ENCODE peak calls at places on chromosomes 1 and 21, in eight cellular contexts. E, T, F, J, H, Q, C and I are unnamed samples. For H3K4me1, the result is how much of the 10 kb centered on the place peaks cover.

GRCh38 chr1:52026278-52026677 is 7.3 kb downstream of the KTI12 start:
- DNase-seq in E (no peak), T (no peak), F (no peak), J (no peak), H (no peak), Q (no peak), C (no peak), I (no peak)

GRCh38 chr1:34761176-34761761 is 1.7 kb downstream of the GJB4 start:
- DNase-seq in E (no peak), T (no peak), F (no peak), J (no peak), H (no peak), Q (no peak), C (no peak), I (no peak)

GRCh38 chr1:159938221-159938852 is 7.1 kb downstream of the IGSF9 start:
- DNase-seq in E (no peak), T (no peak), F (no peak), J (peak), H (no peak), Q (no peak), C (no peak), I (no peak)

GRCh38 chr1:199403421-199404116 is 623.9 kb upstream of the NR5A2 start:
- DNase-seq in E (no peak), T (no peak), F (peak), J (no peak), H (peak), Q (no peak), C (peak), I (no peak)

GRCh38 chr1:42379794-42380616 is 587 bp upstream of the RIMKLA start:
- DNase-seq in E (no peak), T (no peak), F (peak), J (peak), H (peak), Q (peak), C (peak), I (peak)

GRCh38 chr1:15765495-15766194 is 7.0 kb downstream of the FBLIM1 start:
- DNase-seq in E (no peak), T (no peak), F (peak), J (peak), H (peak), Q (peak), C (peak), I (peak)

GRCh38 chr1:52669696-52670095 is 28.5 kb downstream of the COA7 start:
- DNase-seq in E (no peak), T (no peak), F (peak), J (no peak), H (peak), Q (no peak), C (peak), I (no peak)

GRCh38 chr21:44939532-44940115 is at the start of gene SLX9:
- DNase-seq in E (peak), T (peak), F (peak), J (peak), H (peak), Q (peak), C (peak), I (peak)

GRCh38 chr21:37862536-37862935 is 53.7 kb downstream of the KCNJ6 start:
- DNase-seq in E (no peak), T (no peak), F (no peak), J (peak), H (peak), Q (no peak), C (peak), I (no peak)

GRCh38 chr21:29649370-29649963 is 290.3 kb downstream of the GRIK1 start:
- DNase-seq in E (no peak), T (no peak), F (no peak), J (no peak), H (no peak), Q (peak), C (no peak), I (no peak)

GRCh38 chr1:221078260-221078965 is 199.2 kb downstream of the HLX start:
- DNase-seq in E (no peak), T (no peak), F (peak), J (no peak), H (no peak), Q (no peak), C (peak), I (no peak)

GRCh38 chr1:67684526-67685066 is 405 bp upstream of the GADD45A start:
- DNase-seq in E (no peak), T (no peak), F (no peak), J (no peak), H (no peak), Q (no peak), C (no peak), I (no peak)

GRCh38 chr21:34135330-34135729 is 62.0 kb downstream of the MRPS6 start:
- DNase-seq in E (no peak), T (no peak), F (no peak), J (no peak), H (no peak), Q (no peak), C (no peak), I (no peak)

GRCh38 chr1:56688522-56689026 is 43.5 kb downstream of the PRKAA2 start:
- DNase-seq in E (peak), T (peak), F (peak), J (peak), H (peak), Q (no peak), C (peak), I (no peak)

GRCh38 chr1:47838562-47839459 is 158.4 kb downstream of the TRABD2B start:
- DNase-seq in E (no peak), T (no peak), F (no peak), J (no peak), H (no peak), Q (no peak), C (no peak), I (no peak)

GRCh38 chr21:31161157-31161556 is 122.9 kb upstream of the KRTAP19-8 start:
- DNase-seq in E (no peak), T (no peak), F (peak), J (no peak), H (peak), Q (no peak), C (peak), I (no peak)

GRCh38 chr1:44049839-44050238 is 18.6 kb upstream of the SLC6A9 start:
- DNase-seq in E (peak), T (no peak), F (peak), J (no peak), H (peak), Q (no peak), C (peak), I (no peak)

GRCh38 chr1:20936621-20937020 is 149.5 kb upstream of the HP1BP3 start:
- DNase-seq in E (no peak), T (no peak), F (no peak), J (no peak), H (no peak), Q (no peak), C (no peak), I (no peak)

GRCh38 chr1:11456970-11457369 is 22.0 kb upstream of the DISP3 start:
- DNase-seq in E (no peak), T (no peak), F (no peak), J (no peak), H (no peak), Q (no peak), C (no peak), I (no peak)

GRCh38 chr1:33319186-33319948 is 1.5 kb downstream of the A3GALT2 start:
- DNase-seq in E (no peak), T (no peak), F (no peak), J (no peak), H (no peak), Q (no peak), C (no peak), I (no peak)

GRCh38 chr1:167198518-167199133 is 22.1 kb upstream of the POU2F1 start:
- DNase-seq in E (no peak), T (no peak), F (no peak), J (no peak), H (no peak), Q (no peak), C (no peak), I (no peak)

GRCh38 chr1:150609726-150610125 is 19.7 kb downstream of the ENSA start:
- DNase-seq in E (no peak), T (no peak), F (peak), J (no peak), H (peak), Q (no peak), C (peak), I (no peak)

GRCh38 chr1:3611170-3612019 is at the start of gene MEGF6:
- DNase-seq in E (peak), T (peak), F (no peak), J (peak), H (peak), Q (peak), C (peak), I (no peak)

GRCh38 chr1:176768532-176768931 is 305.6 kb downstream of the PAPPA2 start:
- DNase-seq in E (no peak), T (no peak), F (no peak), J (no peak), H (no peak), Q (no peak), C (no peak), I (no peak)

GRCh38 chr1:182069028-182069466 is 7.5 kb upstream of the ZNF648 start:
- DNase-seq in E (peak), T (peak), F (no peak), J (peak), H (no peak), Q (peak), C (peak), I (peak)

GRCh38 chr1:211559222-211560010 is 19.5 kb downstream of the SLC30A1 start:
- DNase-seq in E (no peak), T (no peak), F (no peak), J (peak), H (no peak), Q (no peak), C (no peak), I (no peak)

GRCh38 chr1:1601564-1602320 is 1.8 kb upstream of the FNDC10 start:
- DNase-seq in E (no peak), T (no peak), F (no peak), J (no peak), H (no peak), Q (no peak), C (no peak), I (no peak)
- H3K4me3 ChIP-seq in E (no peak), T (no peak), F (no peak), J (no peak), H (no peak), Q (no peak), C (no peak), I (peak)

GRCh38 chr1:241306125-241306790 is 50.7 kb downstream of the RGS7 start:
- DNase-seq in E (no peak), T (no peak), F (no peak), J (no peak), H (no peak), Q (no peak), C (no peak), I (no peak)
- H3K4me1 ChIP-seq in E (under half), T (under half), F (under half), J (under half), H (under half), Q (under half), C (under half), I (under half)

GRCh38 chr1:9426291-9426711 is 113.0 kb upstream of the SLC25A33 start:
- DNase-seq in E (no peak), T (no peak), F (no peak), J (no peak), H (peak), Q (no peak), C (no peak), I (peak)
- TF ChIP-seq EZH2 in E (no peak), T (no peak), F (no peak), J (no peak), H (no peak), Q (no peak), C (no peak), I (no peak)

DNA sequence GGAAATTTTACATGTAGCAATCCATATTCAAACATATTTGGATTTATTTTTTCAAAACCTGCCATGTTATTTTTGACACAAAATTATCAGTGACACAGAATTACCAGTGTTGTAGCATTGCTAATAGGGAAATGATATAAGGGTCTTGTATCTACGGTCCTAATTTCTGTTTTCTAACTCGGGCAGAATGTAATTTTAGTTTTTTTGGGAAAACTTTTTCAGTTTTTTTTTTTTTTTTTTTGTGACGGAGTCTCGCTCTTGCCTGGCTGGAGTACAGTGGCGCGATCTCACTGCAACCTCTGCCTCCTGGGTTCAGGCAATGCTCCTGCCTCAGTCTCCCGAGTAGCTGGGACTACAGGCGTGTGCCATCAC is 2.6 kb downstream of the UQCRH start:
- DNase-seq in E (no peak), T (no peak), F (no peak), J (no peak), H (no peak), Q (no peak), C (no peak), I (no peak)
- H3K4me3 ChIP-seq in E (no peak), T (no peak), F (no peak), J (no peak), H (no peak), Q (peak), C (no peak), I (peak)

GRCh38 chr1:23554481-23555224 is 4.6 kb downstream of the ID3 start:
- DNase-seq in E (peak), T (peak), F (peak), J (peak), H (peak), Q (peak), C (peak), I (peak)

GRCh38 chr1:23553206-23553895 is 6.0 kb downstream of the ID3 start:
- DNase-seq in E (no peak), T (no peak), F (no peak), J (no peak), H (no peak), Q (no peak), C (peak), I (no peak)

GRCh38 chr1:23548704-23549143 is 10.6 kb downstream of the ID3 start:
- DNase-seq in E (no peak), T (no peak), F (no peak), J (no peak), H (peak), Q (peak), C (peak), I (no peak)

GRCh38 chr1:23553896-23554480 is 5.3 kb downstream of the ID3 start:
- DNase-seq in E (no peak), T (no peak), F (no peak), J (no peak), H (no peak), Q (no peak), C (no peak), I (no peak)

DNA sequence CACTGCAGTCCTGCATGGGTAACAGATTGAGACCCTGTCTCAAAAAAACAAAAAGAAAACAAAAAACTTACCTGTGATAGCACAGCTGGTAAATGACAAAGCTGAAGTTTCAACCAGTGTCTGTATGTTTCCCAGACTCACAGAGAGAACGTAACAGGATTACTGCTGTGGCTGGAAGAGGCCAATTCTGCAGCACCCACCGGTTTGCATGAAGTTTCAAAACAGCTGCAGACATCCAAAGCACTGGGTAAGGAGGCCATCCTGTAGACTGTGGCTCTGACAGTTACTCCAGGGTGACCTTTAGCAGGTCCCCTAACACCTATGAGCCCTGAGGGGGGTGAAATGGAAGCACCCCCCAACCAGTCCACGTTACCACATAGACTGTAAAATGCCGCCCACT is 7.5 kb downstream of the ID3 start:
- DNase-seq in E (no peak), T (no peak), F (no peak), J (no peak), H (no peak), Q (no peak), C (no peak), I (no peak)
- H3K4me1 ChIP-seq in E (under half), T (half or more), F (under half), J (under half), H (under half), Q (under half), C (under half), I (under half)

DNA sequence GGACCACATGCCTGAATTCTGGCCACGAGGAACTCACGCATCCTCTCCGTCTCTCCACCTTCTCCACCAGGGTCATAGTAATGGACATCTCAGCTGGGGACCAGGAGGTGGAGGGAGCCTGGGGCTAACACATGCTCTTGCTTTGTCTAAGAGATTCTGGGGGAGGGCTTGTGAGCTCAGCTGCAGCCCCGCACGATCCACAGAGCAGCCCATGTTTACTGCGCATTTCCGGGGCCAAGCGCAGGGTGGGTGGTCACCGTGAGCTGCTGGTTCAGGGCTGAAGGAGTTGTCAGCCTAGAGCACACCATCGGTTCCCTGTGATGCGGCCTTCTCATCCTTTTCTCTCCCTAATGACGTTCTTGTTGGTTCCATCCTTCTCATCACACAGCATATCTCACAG is 7.5 kb upstream of the TFF2 start:
- DNase-seq in E (no peak), T (no peak), F (no peak), J (no peak), H (no peak), Q (no peak), C (no peak), I (no peak)
- TF ChIP-seq EZH2 in E (no peak), T (no peak), F (no peak), J (no peak), H (no peak), Q (no peak), C (no peak), I (no peak)

GRCh38 chr1:61238371-61238689 is 156.0 kb downstream of the NFIA start:
- DNase-seq in E (no peak), T (no peak), F (no peak), J (no peak), H (no peak), Q (peak), C (no peak), I (no peak)
- H3K4me3 ChIP-seq in E (no peak), T (no peak), F (no peak), J (no peak), H (no peak), Q (no peak), C (no peak), I (no peak)

DNA sequence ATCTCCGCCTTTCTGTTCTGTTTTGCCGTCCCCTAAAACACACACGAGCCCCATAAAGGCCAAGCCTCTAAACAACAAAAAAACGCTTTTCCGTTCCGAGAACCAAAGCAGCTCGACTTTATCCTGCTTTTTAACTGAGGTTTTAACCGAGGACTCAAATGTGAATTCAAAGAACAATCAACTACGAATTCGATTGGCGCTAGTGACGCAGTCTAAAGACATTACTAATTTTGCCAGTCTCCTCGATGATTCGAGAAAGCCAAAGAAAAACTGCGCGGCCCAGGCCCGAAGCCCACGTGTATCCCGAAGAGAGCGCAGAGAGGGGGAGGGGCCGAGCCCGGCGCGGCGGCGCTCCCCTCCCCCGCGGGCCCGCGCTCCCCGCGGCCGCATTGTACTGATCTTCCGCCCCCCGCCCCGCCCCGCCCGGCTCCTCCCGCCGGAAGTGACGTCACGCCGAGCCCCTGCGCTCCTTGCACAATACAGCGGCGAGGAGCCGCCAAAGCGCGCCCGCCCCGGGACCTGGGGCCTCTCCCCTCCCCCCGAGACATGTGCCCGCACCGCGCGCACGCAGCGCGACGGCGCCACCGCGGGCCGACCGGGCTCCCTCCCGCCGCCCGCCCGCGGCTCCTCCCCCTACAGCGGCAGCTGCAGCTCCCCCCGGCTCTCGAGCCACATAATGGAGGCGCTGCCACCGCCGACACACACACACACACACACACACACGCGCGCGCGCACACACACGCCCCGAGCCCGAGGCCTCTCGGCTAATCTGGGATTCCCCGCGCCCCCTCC is 1.4 kb downstream of the HNRNPU start:
- DNase-seq in E (peak), T (peak), F (peak), J (peak), H (peak), Q (peak), C (peak), I (peak)
- H3K4me1 ChIP-seq in E (under half), T (under half), F (under half), J (under half), H (under half), Q (under half), C (under half), I (under half)

GRCh38 chr1:118979754-118980270 is 8.3 kb downstream of the TBX15 start:
- DNase-seq in E (no peak), T (no peak), F (no peak), J (no peak), H (no peak), Q (no peak), C (peak), I (no peak)
- TF ChIP-seq EZH2 in E (no peak), T (no peak), F (peak), J (peak), H (peak), Q (no peak), C (no peak), I (no peak)